ENCODE peak calls at places on chromosomes 6 and 20, in five cellular contexts. D is psoas muscle; S is occipital lobe; V is stimulated activated CD8-positive, alpha-beta memory T cell treated with anti-CD3 and anti-CD28 coated beads, Interleukin-12 subunit alpha, Interleukin-12 subunit beta, amount 100 ng/mL, for 4 hours; G is brain microvascular endothelial cell. K is an unnamed sample.

GRCh38 chr6:26125015-26125690 is 37.9 kb downstream of the HFE start:
- DNase-seq in S (no peak), D (no peak), G (peak; percentile 4), V (no peak), K (no peak)

GRCh38 chr6:42940493-42941045 is 11.3 kb downstream of the CNPY3 start:
- DNase-seq in S (no peak), G (no peak), V (no peak), D (no peak), K (no peak)

GRCh38 chr6:124722479-124722878 is 239.8 kb upstream of the RNF217 start:
- DNase-seq in D (no peak), S (no peak), G (no peak), V (no peak), K (no peak)

GRCh38 chr6:2680264-2680908 is 70.3 kb downstream of the MYLK4 start:
- DNase-seq in S (no peak), D (no peak), V (no peak), G (no peak), K (no peak)

GRCh38 chr20:23783447-23783846 is 32.7 kb upstream of the CST1 start:
- DNase-seq in D (no peak), S (no peak), V (no peak), G (no peak), K (no peak)

GRCh38 chr20:63116412-63117106 is 99.4 kb downstream of the YTHDF1 start:
- DNase-seq in S (no peak), V (no peak), D (peak; percentile 36), G (no peak), K (no peak)

GRCh38 chr6:7137335-7138106 is 29.8 kb downstream of the RREB1 start:
- DNase-seq in G (peak; percentile 68), V (no peak), D (peak; percentile 76), S (no peak), K (no peak)

GRCh38 chr20:34575271-34575670 is 16.8 kb downstream of the MAP1LC3A start:
- DNase-seq in G (no peak), D (no peak), V (no peak), S (no peak), K (no peak)

GRCh38 chr6:33075568-33076405 is at the start of gene HLA-DPB1:
- DNase-seq in G (peak; percentile 65), S (no peak), D (no peak), V (no peak), K (no peak)

GRCh38 chr20:10609726-10610125 is 64.1 kb downstream of the JAG1 start:
- DNase-seq in S (no peak), V (no peak), D (no peak), G (no peak), K (no peak)

GRCh38 chr6:37714836-37715425 is 17.2 kb upstream of the MDGA1 start:
- DNase-seq in V (no peak), D (no peak), G (no peak), S (no peak), K (no peak)

GRCh38 chr20:63641146-63641791 is 12.0 kb downstream of the STMN3 start:
- DNase-seq in D (no peak), S (no peak), V (peak; percentile 40), G (peak; percentile 15), K (no peak)

GRCh38 chr6:6994796-6995195 is 113.0 kb upstream of the RREB1 start:
- DNase-seq in V (no peak), G (no peak), D (peak; percentile 69), S (no peak), K (no peak)

GRCh38 chr6:15796844-15797243 is 134.0 kb upstream of the DTNBP1 start:
- DNase-seq in G (no peak), D (no peak), S (no peak), V (no peak), K (no peak)

GRCh38 chr6:37994238-37994637 is 174.7 kb downstream of the ZFAND3 start:
- DNase-seq in D (no peak), S (no peak), V (no peak), G (peak; percentile 32), K (no peak)

GRCh38 chr6:44921787-44922186 is 406.3 kb upstream of the RUNX2 start:
- DNase-seq in V (no peak), S (no peak), G (no peak), D (no peak), K (no peak)

K was measured in anterior cingulate cortex.